ENCODE peak calls at places on chromosome 9, in nine cellular contexts. O, H, B, V, E, P, N, I and X are unnamed samples.

GRCh38 chr9:33320568-33321261 is 30.4 kb downstream of the NFX1 start:
- DNase-seq in O (no peak), H (no peak), B (peak; percentile 98), V (peak; percentile 37), E (no peak), P (no peak), N (peak; percentile 74), I (peak; percentile 95), X (no peak)

GRCh38 chr9:106066937-106067545 is 372.7 kb downstream of the TMEM38B start:
- DNase-seq in O (no peak), H (no peak), B (no peak), V (no peak), E (no peak), P (no peak), N (no peak), I (no peak), X (no peak)

GRCh38 chr9:93884808-93885207 is 70.3 kb downstream of the BARX1 start:
- DNase-seq in O (no peak), H (no peak), B (no peak), V (no peak), E (no peak), P (no peak), N (no peak), I (peak; percentile 75), X (no peak)

GRCh38 chr9:76646249-76646648 is 118.0 kb upstream of the PCA3 start:
- DNase-seq in O (no peak), H (no peak), B (no peak), V (no peak), E (no peak), P (no peak), N (no peak), I (no peak), X (no peak)

GRCh38 chr9:68969538-68969937 is 44.4 kb downstream of the PRKACG start:
- DNase-seq in O (no peak), H (no peak), B (no peak), V (no peak), E (no peak), P (no peak), N (no peak), I (no peak), X (no peak)

GRCh38 chr9:137452761-137453642 is 6.1 kb downstream of the NSMF start:
- DNase-seq in O (peak; percentile 38), H (no peak), B (no peak), V (no peak), E (no peak), P (no peak), N (no peak), I (no peak), X (no peak)

GRCh38 chr9:114089206-114089840 is 9.8 kb downstream of the KIF12 start:
- DNase-seq in O (no peak), H (no peak), B (no peak), V (no peak), E (peak; percentile 67), P (no peak), N (no peak), I (no peak), X (no peak)

GRCh38 chr9:132985489-132985888 is 7.0 kb downstream of the GFI1B start:
- DNase-seq in O (no peak), H (no peak), B (no peak), V (no peak), E (no peak), P (no peak), N (no peak), I (no peak), X (no peak)

GRCh38 chr9:91884746-91885687 is 65.0 kb downstream of the ROR2 start:
- DNase-seq in O (no peak), H (peak; percentile 44), B (peak; percentile 55), V (no peak), E (no peak), P (no peak), N (no peak), I (no peak), X (no peak)

GRCh38 chr9:4780651-4781050 is 12.1 kb upstream of the RCL1 start:
- DNase-seq in O (no peak), H (no peak), B (no peak), V (no peak), E (no peak), P (no peak), N (no peak), I (peak; percentile 55), X (no peak)

GRCh38 chr9:120616961-120617636 is 37.1 kb upstream of the CDK5RAP2 start:
- DNase-seq in O (no peak), H (no peak), B (peak; percentile 6), V (no peak), E (no peak), P (no peak), N (no peak), I (no peak), X (no peak)

GRCh38 chr9:114082017-114082735 is 4.1 kb upstream of the AMBP start:
- DNase-seq in O (peak; percentile 87), H (peak; percentile 98), B (peak; percentile 83), V (peak; percentile 97), E (peak; percentile 93), P (peak; percentile 93), N (peak; percentile 83), I (peak; percentile 73), X (peak; percentile 86)

GRCh38 chr9:106861585-106862114 is 1.3 kb upstream of the ZNF462 start:
- DNase-seq in O (no peak), H (no peak), B (no peak), V (no peak), E (no peak), P (no peak), N (no peak), I (no peak), X (peak; percentile 10)

GRCh38 chr9:135662758-135663450 is at the start of gene LCN9:
- DNase-seq in O (no peak), H (no peak), B (no peak), V (peak; percentile 42), E (peak; percentile 63), P (no peak), N (no peak), I (no peak), X (no peak)

GRCh38 chr9:27437652-27438373 is 86.3 kb upstream of the IFNK start:
- DNase-seq in O (no peak), H (no peak), B (no peak), V (no peak), E (no peak), P (no peak), N (no peak), I (peak; percentile 38), X (no peak)

GRCh38 chr9:137269231-137269772 is 8.2 kb upstream of the TOR4A start:
- DNase-seq in O (peak; percentile 74), H (no peak), B (peak; percentile 60), V (no peak), E (no peak), P (no peak), N (peak; percentile 52), I (peak; percentile 48), X (peak; percentile 66)

GRCh38 chr9:132456241-132456640 is 46.2 kb downstream of the CFAP77 start:
- DNase-seq in O (no peak), H (no peak), B (no peak), V (no peak), E (no peak), P (no peak), N (no peak), I (no peak), X (no peak)

GRCh38 chr9:38032266-38032830 is 36.7 kb downstream of the SHB start:
- DNase-seq in O (no peak), H (no peak), B (no peak), V (no peak), E (no peak), P (no peak), N (no peak), I (peak; percentile 42), X (no peak)

GRCh38 chr9:102967979-102968378 is 27.2 kb upstream of the CYLC2 start:
- DNase-seq in O (no peak), H (no peak), B (no peak), V (no peak), E (no peak), P (no peak), N (no peak), I (no peak), X (no peak)
- TF ChIP-seq CTCF in O (no peak), H (no peak), B (no peak), V (no peak), E (no peak), P (no peak), N (no peak), I (no peak), X (no peak)

GRCh38 chr9:104747565-104748358 is at the start of gene NIPSNAP3A:
- DNase-seq in O (peak; percentile 89), H (peak; percentile 72), B (peak; percentile 49), V (peak; percentile 91), E (peak; percentile 90), P (peak; percentile 87), N (peak; percentile 17), I (peak; percentile 57), X (peak; percentile 89)
- TF ChIP-seq CTCF in O (no peak), H (no peak), B (no peak), V (no peak), E (no peak), P (no peak), N (no peak), I (no peak), X (no peak)

DNA sequence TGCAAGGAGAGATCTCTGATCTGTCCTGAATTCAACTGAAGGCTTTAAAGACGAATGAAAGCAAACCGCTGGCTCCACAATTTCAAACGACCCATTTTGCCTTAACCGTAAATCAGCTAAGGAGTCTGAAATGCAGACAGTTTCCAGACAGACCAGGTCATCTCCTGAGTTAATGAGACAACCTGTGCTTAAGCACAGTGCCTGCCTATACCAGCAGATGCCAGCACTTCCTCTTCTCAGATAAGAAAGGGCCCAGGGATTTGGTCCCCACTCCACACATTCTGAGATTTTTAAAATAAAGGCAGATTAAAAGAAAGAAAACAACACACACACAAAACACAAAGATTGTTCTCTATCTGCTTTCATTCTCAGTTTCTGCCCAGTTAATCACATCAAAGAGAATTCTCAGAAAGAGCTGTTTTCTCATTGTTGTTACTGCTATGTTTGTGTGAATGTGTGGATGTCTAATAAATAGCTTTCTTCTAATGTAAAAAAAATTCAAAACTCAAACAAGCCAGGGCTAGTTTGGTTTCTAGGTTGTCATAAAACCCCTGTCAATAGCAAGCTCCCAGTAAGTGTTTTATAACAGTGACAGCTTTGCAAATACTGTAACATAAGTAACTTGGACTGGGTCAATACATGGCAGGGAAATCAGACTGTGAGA is 157.7 kb upstream of the SLC24A2 start:
- DNase-seq in O (no peak), H (no peak), B (peak; percentile 21), V (peak; percentile 31), E (no peak), P (no peak), N (no peak), I (peak; percentile 57), X (no peak)
- TF ChIP-seq CTCF in O (no peak), H (peak; percentile 54), B (peak; percentile 40), V (no peak), E (no peak), P (no peak), N (peak; percentile 45), I (peak; percentile 66), X (peak; percentile 26)

DNA sequence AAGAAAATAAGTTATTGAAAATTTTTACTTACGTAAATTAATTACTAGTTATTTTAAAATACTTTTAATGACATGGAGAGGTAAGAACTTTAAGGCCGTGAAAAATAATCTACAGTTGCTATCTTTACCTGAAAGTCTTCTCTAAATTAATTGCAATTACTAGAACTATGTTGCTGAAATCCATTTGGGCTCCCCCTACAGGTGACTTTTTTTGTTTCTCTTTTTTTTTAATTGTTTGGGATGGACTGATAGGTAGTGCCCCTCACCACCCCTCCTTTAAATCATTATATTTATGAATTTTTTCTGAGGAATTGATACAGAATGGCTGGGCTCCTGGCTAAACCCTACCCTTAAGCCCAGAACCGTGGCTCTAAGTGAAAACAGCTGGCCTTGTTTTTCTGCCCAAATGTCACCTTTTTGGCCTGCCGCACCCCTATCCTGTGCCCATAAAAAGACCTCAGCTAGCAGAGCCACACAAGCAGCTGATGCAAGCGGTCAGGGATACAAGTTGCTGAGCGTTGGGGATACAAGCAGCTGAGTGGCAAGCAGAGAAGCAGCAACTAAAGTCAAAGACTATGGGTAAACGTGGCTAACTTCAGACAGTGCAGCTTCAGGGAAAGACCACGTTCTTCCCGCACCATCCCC is 315.2 kb upstream of the ACO1 start:
- DNase-seq in O (no peak), H (no peak), B (no peak), V (no peak), E (no peak), P (peak; percentile 14), N (no peak), I (no peak), X (no peak)
- TF ChIP-seq CTCF in O (no peak), H (peak; percentile 52), B (peak; percentile 22), V (peak; percentile 41), E (no peak), P (peak; percentile 43), N (no peak), I (no peak), X (peak; percentile 18)